ENCODE peak calls at places on chromosomes 3 and 15, in six cellular contexts. B is GM06990, Q is nephron progenitor cell, H is astrocyte of the spinal cord, X is prostate gland, Y is AG09319. P is an unnamed sample.

GRCh38 chr3:58175429-58176184 is 35.2 kb downstream of the DNASE1L3 start:
- DNase-seq in X (peak; percentile 46), B (no peak), Y (no peak), H (peak; percentile 34), Q (no peak), P (no peak)

GRCh38 chr3:8421267-8421666 is 80.4 kb upstream of the LMCD1 start:
- DNase-seq in X (no peak), B (no peak), H (no peak), Y (no peak), Q (no peak), P (no peak)

GRCh38 chr3:194397757-194398312 is 1.2 kb downstream of the GP5 start:
- DNase-seq in B (peak; percentile 43), Y (no peak), H (peak; percentile 10), Q (no peak), X (no peak), P (no peak)

GRCh38 chr3:158731938-158732855 is at the start of gene RARRES1:
- DNase-seq in Y (no peak), H (peak; percentile 47), X (peak; percentile 61), B (peak; percentile 60), Q (peak; percentile 79), P (peak; percentile 23)

GRCh38 chr3:124918524-124918923 is 16.0 kb downstream of the MUC13 start:
- DNase-seq in B (no peak), X (no peak), Y (no peak), H (no peak), Q (no peak), P (no peak)

GRCh38 chr3:12350151-12350813 is 61.4 kb downstream of the PPARG start:
- DNase-seq in B (no peak), H (peak; percentile 37), X (no peak), Y (no peak), Q (no peak), P (no peak)

GRCh38 chr3:24215518-24215917 is 270.4 kb downstream of the NR1D2 start:
- DNase-seq in Q (no peak), B (no peak), H (no peak), Y (no peak), X (no peak), P (no peak)

GRCh38 chr15:48748535-48748934 is 62.3 kb downstream of the CEP152 start:
- DNase-seq in X (no peak), Y (no peak), H (peak; percentile 47), B (no peak), Q (no peak), P (peak; percentile 29)

GRCh38 chr15:74173545-74174215 is at the start of gene ISLR:
- DNase-seq in Q (no peak), H (peak; percentile 75), Y (peak; percentile 78), X (no peak), B (no peak), P (no peak)

GRCh38 chr15:72312605-72313447 is 7.1 kb downstream of the CELF6 start:
- DNase-seq in Y (peak; percentile 49), X (peak; percentile 52), H (peak; percentile 50), Q (peak; percentile 72), B (peak; percentile 22), P (peak; percentile 73)

GRCh38 chr15:63482874-63483323 is 21.5 kb upstream of the USP3 start:
- DNase-seq in H (no peak), X (no peak), B (no peak), Q (no peak), Y (no peak), P (no peak)

GRCh38 chr3:185558395-185558794 is 6.0 kb upstream of the LIPH start:
- DNase-seq in X (peak; percentile 88), Y (no peak), H (no peak), B (no peak), Q (no peak), P (no peak)

GRCh38 chr3:186109897-186110803 is 1.3 kb upstream of the ETV5 start:
- DNase-seq in H (no peak), Y (no peak), B (peak; percentile 33), Q (peak; percentile 38), X (no peak), P (peak; percentile 36)

GRCh38 chr15:79769081-79769481 is 127.7 kb downstream of the MTHFS start:
- DNase-seq in H (no peak), Q (no peak), Y (no peak), X (no peak), B (no peak), P (peak; percentile 9)

GRCh38 chr3:88957751-88958452 is 149.5 kb upstream of the EPHA3 start:
- DNase-seq in Q (no peak), X (no peak), H (peak; percentile 93), B (no peak), Y (peak; percentile 10), P (peak; percentile 69)

GRCh38 chr15:71103102-71103676 is 12.1 kb upstream of the THSD4 start:
- DNase-seq in Y (no peak), Q (no peak), H (peak; percentile 54), B (peak; percentile 29), X (no peak), P (peak; percentile 58)

GRCh38 chr15:33068531-33068990 is 126.0 kb downstream of the FMN1 start:
- DNase-seq in B (no peak), X (peak; percentile 93), Q (peak; percentile 4), Y (no peak), H (peak; percentile 54), P (peak; percentile 48)

GRCh38 chr3:126621627-126622345 is 33.1 kb downstream of the TXNRD3 start:
- DNase-seq in B (no peak), H (peak; percentile 46), Q (no peak), X (no peak), Y (no peak), P (peak; percentile 68)

GRCh38 chr3:187741403-187742350 is 3.6 kb downstream of the BCL6 start:
- DNase-seq in H (peak; percentile 89), Y (no peak), B (no peak), Q (peak; percentile 74), X (peak; percentile 67), P (peak; percentile 63)

GRCh38 chr15:26525096-26525495 is 247.8 kb downstream of the GABRB3 start:
- DNase-seq in Y (no peak), B (no peak), H (no peak), X (no peak), Q (no peak), P (no peak)

GRCh38 chr15:47688573-47689086 is 28.7 kb upstream of the SEMA6D start:
- DNase-seq in Q (no peak), H (peak; percentile 32), B (no peak), Y (peak; percentile 53), X (no peak), P (peak; percentile 52)

GRCh38 chr15:70339551-70340517 is 242.1 kb upstream of the TLE3 start:
- DNase-seq in Y (no peak), H (peak; percentile 27), Q (no peak), B (no peak), X (no peak), P (no peak)

DNA sequence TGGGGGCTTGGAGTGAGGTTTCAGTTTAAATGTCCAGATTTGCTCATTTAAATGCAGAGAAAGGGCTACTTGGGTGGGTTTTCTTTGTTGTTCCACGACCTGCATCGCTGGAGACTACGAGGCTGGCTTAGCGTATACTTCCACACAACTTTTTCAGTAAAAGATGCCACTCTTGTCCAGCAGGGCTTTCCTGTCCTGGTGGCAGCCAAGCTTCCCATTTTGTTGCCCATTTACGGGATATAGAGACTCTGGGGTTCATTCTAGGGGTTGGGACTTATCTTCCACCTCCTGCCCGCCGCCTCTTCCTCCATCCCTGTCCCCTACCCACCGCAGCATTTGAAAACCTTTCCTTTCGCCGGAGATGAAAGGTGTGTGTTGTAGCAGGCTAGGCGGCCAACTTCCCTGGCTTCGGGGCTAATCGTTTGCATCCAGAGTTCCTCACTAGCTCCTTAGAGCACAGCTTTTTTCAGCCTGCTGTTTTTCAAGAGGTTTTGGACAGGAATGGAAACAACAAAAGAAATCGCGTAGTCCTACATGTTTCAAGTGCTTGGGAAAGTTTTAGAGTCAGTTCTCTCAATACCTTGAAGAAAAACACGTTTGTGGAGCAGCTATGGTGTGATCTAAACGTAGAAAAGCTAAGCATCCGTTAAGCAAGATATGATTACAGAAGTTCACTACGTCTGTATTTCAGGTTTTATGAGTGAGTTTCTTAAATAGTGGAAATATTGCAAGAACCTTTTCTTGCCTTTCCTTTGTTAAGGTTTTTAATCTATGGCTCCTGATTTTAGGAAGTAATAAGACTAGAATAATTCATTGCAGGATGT is 843 bp downstream of the CHRNA5 start:
- DNase-seq in Q (peak; percentile 26), B (peak; percentile 8), X (peak; percentile 29), Y (no peak), H (peak; percentile 31), P (peak; percentile 19)
- TF ChIP-seq CTCF in Q (no peak), B (peak; percentile 16), X (no peak), Y (no peak), H (peak; percentile 32), P (peak; percentile 36)

DNA sequence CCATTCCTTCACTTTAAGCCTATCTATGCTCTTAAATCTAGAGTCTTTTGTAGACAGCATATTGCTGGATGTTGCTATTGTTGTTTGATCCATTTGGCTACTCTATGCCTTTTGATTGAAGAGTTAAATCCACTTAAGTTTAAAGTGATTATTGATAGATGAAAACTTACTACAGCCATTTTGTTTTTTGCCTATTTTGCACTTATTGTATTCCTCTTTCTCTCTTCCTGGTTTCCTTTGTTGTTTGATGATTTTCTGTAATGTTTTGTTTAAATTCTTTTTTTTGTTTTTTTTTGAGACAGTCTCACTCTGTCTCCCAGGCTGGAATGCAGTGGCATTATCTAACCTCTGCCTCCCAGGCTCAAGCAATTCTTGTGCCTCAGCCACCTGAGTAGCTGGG is 19.8 kb downstream of the IQCF6 start:
- DNase-seq in Y (no peak), X (no peak), B (no peak), H (no peak), Q (no peak), P (no peak)
- TF ChIP-seq CTCF in Y (no peak), X (no peak), B (no peak), H (no peak), Q (no peak), P (no peak)

DNA sequence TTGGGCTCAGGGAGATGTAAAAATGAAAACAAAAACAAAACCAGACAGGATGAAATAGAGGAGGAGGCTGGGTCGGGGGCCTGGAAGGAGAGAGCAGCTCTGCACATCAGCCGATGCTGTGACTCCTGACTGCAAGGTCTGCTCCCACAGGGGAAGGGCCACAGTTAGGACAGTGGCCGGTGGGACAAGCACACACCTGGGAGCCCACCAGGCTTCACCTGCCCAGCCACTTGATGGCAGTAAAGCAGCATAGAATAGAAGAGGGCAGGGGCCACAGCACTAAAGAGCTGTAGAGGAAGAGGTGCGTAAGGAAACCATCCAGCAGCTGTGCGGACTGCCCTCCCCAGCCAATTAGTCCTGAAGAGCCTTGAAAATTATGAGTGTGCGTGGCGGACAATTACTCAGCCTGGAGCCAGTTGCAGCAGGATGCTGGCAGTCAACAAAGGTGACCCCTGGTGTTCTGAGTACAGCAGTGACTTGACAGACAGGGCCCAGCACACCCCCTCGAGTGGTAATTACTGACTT is 29.8 kb downstream of the ALS2CL start:
- DNase-seq in Q (peak; percentile 33), B (no peak), Y (no peak), H (no peak), X (no peak), P (no peak)
- TF ChIP-seq CTCF in Q (no peak), B (no peak), Y (no peak), H (peak; percentile 6), X (no peak), P (no peak)

DNA sequence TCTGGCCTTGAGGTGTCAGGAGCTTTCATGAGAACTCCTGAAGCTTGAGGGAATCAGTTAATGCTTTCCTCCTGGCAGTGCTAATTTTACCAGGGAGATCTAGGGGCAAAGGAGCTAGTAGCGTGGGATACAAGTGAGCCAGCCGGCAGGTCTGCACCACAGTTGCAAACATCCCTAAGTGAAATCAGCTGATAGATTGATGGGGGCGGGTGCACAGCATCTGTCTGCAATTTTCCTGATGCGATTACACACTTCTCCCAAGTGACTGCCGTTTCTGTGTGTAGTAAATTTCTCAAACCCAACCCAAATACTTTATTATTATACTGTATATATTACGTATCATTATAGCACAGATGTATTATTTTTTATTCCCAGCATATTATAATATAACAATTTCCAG is 304.5 kb downstream of the AGBL1 start:
- DNase-seq in Q (no peak), X (no peak), Y (no peak), B (no peak), H (no peak), P (no peak)
- TF ChIP-seq CTCF in Q (no peak), X (no peak), Y (no peak), B (no peak), H (no peak), P (no peak)

GRCh38 chr15:91855684-91856553 is 2.4 kb downstream of the SLCO3A1 start:
- DNase-seq in Q (peak; percentile 37), B (peak; percentile 14), H (no peak), Y (no peak), X (peak; percentile 14), P (no peak)
- TF ChIP-seq CTCF in Q (peak; percentile 31), B (no peak), H (peak; percentile 24), Y (no peak), X (no peak), P (peak; percentile 38)